ENCODE peak calls at places on chromosome 16, in seven cellular contexts. One of them, this sample, is unnamed.

GRCh38 chr16:67165121-67166034 is 833 bp downstream of the HSF4 start:
- DNase-seq in activated CD4-positive, alpha-beta T cell treated with anti-CD3 and anti-CD28 coated beads for 36 hours: peak; percentile 39
- DNase-seq in hypothalamus: no peak
- DNase-seq in activated T-helper 1 cell treated with anti-CD3 and anti-CD28 coated beads, Interleukin-2, amount 50 U/mL, for 16 hours: no peak
- DNase-seq in tibial nerve: no peak
- DNase-seq in activated naive CD4-positive, alpha-beta T cell: no peak
- DNase-seq in hippocampal formation: no peak
- DNase-seq in this sample: no peak

GRCh38 chr16:66205287-66206167 is 161.0 kb upstream of the CDH5 start:
- DNase-seq in hippocampal formation: no peak
- DNase-seq in hypothalamus: no peak
- DNase-seq in tibial nerve: no peak
- DNase-seq in activated CD4-positive, alpha-beta T cell treated with anti-CD3 and anti-CD28 coated beads for 36 hours: no peak
- DNase-seq in activated naive CD4-positive, alpha-beta T cell: no peak
- DNase-seq in activated T-helper 1 cell treated with anti-CD3 and anti-CD28 coated beads, Interleukin-2, amount 50 U/mL, for 16 hours: no peak
- DNase-seq in this sample: no peak

GRCh38 chr16:82504811-82505210 is 122.0 kb upstream of the CDH13 start:
- DNase-seq in hippocampal formation: no peak
- DNase-seq in activated naive CD4-positive, alpha-beta T cell: no peak
- DNase-seq in hypothalamus: no peak
- DNase-seq in activated T-helper 1 cell treated with anti-CD3 and anti-CD28 coated beads, Interleukin-2, amount 50 U/mL, for 16 hours: no peak
- DNase-seq in activated CD4-positive, alpha-beta T cell treated with anti-CD3 and anti-CD28 coated beads for 36 hours: no peak
- DNase-seq in tibial nerve: no peak
- DNase-seq in this sample: no peak

GRCh38 chr16:68081796-68082567 is 3.2 kb upstream of the NFATC3 start:
- DNase-seq in hippocampal formation: no peak
- DNase-seq in activated T-helper 1 cell treated with anti-CD3 and anti-CD28 coated beads, Interleukin-2, amount 50 U/mL, for 16 hours: no peak
- DNase-seq in hypothalamus: no peak
- DNase-seq in tibial nerve: no peak
- DNase-seq in activated naive CD4-positive, alpha-beta T cell: no peak
- DNase-seq in activated CD4-positive, alpha-beta T cell treated with anti-CD3 and anti-CD28 coated beads for 36 hours: peak; percentile 66
- DNase-seq in this sample: no peak

GRCh38 chr16:4091638-4092037 is 24.6 kb downstream of the ADCY9 start:
- DNase-seq in hippocampal formation: no peak
- DNase-seq in tibial nerve: no peak
- DNase-seq in activated CD4-positive, alpha-beta T cell treated with anti-CD3 and anti-CD28 coated beads for 36 hours: no peak
- DNase-seq in activated naive CD4-positive, alpha-beta T cell: no peak
- DNase-seq in hypothalamus: no peak
- DNase-seq in activated T-helper 1 cell treated with anti-CD3 and anti-CD28 coated beads, Interleukin-2, amount 50 U/mL, for 16 hours: no peak
- DNase-seq in this sample: no peak

GRCh38 chr16:4298761-4299522 is 16.9 kb upstream of the GLIS2 start:
- DNase-seq in activated naive CD4-positive, alpha-beta T cell: no peak
- DNase-seq in tibial nerve: no peak
- DNase-seq in hippocampal formation: no peak
- DNase-seq in activated CD4-positive, alpha-beta T cell treated with anti-CD3 and anti-CD28 coated beads for 36 hours: no peak
- DNase-seq in activated T-helper 1 cell treated with anti-CD3 and anti-CD28 coated beads, Interleukin-2, amount 50 U/mL, for 16 hours: no peak
- DNase-seq in hypothalamus: peak; percentile 22
- DNase-seq in this sample: peak; percentile 24

GRCh38 chr16:79298476-79299153 is 301.9 kb downstream of the MAF start:
- DNase-seq in hypothalamus: no peak
- DNase-seq in activated CD4-positive, alpha-beta T cell treated with anti-CD3 and anti-CD28 coated beads for 36 hours: no peak
- DNase-seq in tibial nerve: no peak
- DNase-seq in activated naive CD4-positive, alpha-beta T cell: no peak
- DNase-seq in activated T-helper 1 cell treated with anti-CD3 and anti-CD28 coated beads, Interleukin-2, amount 50 U/mL, for 16 hours: no peak
- DNase-seq in hippocampal formation: no peak
- DNase-seq in this sample: no peak

GRCh38 chr16:21991621-21992020 is 9.3 kb downstream of the PDZD9 start:
- DNase-seq in hippocampal formation: no peak
- DNase-seq in activated CD4-positive, alpha-beta T cell treated with anti-CD3 and anti-CD28 coated beads for 36 hours: no peak
- DNase-seq in activated T-helper 1 cell treated with anti-CD3 and anti-CD28 coated beads, Interleukin-2, amount 50 U/mL, for 16 hours: no peak
- DNase-seq in tibial nerve: no peak
- DNase-seq in activated naive CD4-positive, alpha-beta T cell: no peak
- DNase-seq in hypothalamus: no peak
- DNase-seq in this sample: no peak

GRCh38 chr16:28543072-28543471 is 4.3 kb upstream of the NUPR1 start:
- DNase-seq in activated CD4-positive, alpha-beta T cell treated with anti-CD3 and anti-CD28 coated beads for 36 hours: no peak
- DNase-seq in hypothalamus: peak; percentile 10
- DNase-seq in hippocampal formation: peak; percentile 12
- DNase-seq in activated naive CD4-positive, alpha-beta T cell: no peak
- DNase-seq in tibial nerve: no peak
- DNase-seq in activated T-helper 1 cell treated with anti-CD3 and anti-CD28 coated beads, Interleukin-2, amount 50 U/mL, for 16 hours: no peak
- DNase-seq in this sample: no peak

GRCh38 chr16:24728891-24729242 is 584 bp upstream of the TNRC6A start:
- DNase-seq in hippocampal formation: no peak
- DNase-seq in activated CD4-positive, alpha-beta T cell treated with anti-CD3 and anti-CD28 coated beads for 36 hours: no peak
- DNase-seq in activated T-helper 1 cell treated with anti-CD3 and anti-CD28 coated beads, Interleukin-2, amount 50 U/mL, for 16 hours: no peak
- DNase-seq in tibial nerve: no peak
- DNase-seq in activated naive CD4-positive, alpha-beta T cell: no peak
- DNase-seq in hypothalamus: no peak
- DNase-seq in this sample: no peak

GRCh38 chr16:80733366-80733901 is 71.0 kb downstream of the CDYL2 start:
- DNase-seq in activated T-helper 1 cell treated with anti-CD3 and anti-CD28 coated beads, Interleukin-2, amount 50 U/mL, for 16 hours: no peak
- DNase-seq in activated naive CD4-positive, alpha-beta T cell: no peak
- DNase-seq in hippocampal formation: no peak
- DNase-seq in activated CD4-positive, alpha-beta T cell treated with anti-CD3 and anti-CD28 coated beads for 36 hours: no peak
- DNase-seq in hypothalamus: no peak
- DNase-seq in tibial nerve: no peak
- DNase-seq in this sample: no peak

GRCh38 chr16:19582050-19582784 is 26.7 kb downstream of the VPS35L start:
- DNase-seq in hippocampal formation: no peak
- DNase-seq in tibial nerve: no peak
- DNase-seq in hypothalamus: no peak
- DNase-seq in activated T-helper 1 cell treated with anti-CD3 and anti-CD28 coated beads, Interleukin-2, amount 50 U/mL, for 16 hours: no peak
- DNase-seq in activated naive CD4-positive, alpha-beta T cell: no peak
- DNase-seq in activated CD4-positive, alpha-beta T cell treated with anti-CD3 and anti-CD28 coated beads for 36 hours: no peak
- DNase-seq in this sample: no peak

GRCh38 chr16:50667497-50668367 is 13.4 kb downstream of the SNX20 start:
- DNase-seq in hippocampal formation: no peak
- DNase-seq in activated T-helper 1 cell treated with anti-CD3 and anti-CD28 coated beads, Interleukin-2, amount 50 U/mL, for 16 hours: no peak
- DNase-seq in hypothalamus: no peak
- DNase-seq in activated naive CD4-positive, alpha-beta T cell: no peak
- DNase-seq in activated CD4-positive, alpha-beta T cell treated with anti-CD3 and anti-CD28 coated beads for 36 hours: peak; percentile 32
- DNase-seq in tibial nerve: no peak
- DNase-seq in this sample: no peak

GRCh38 chr16:27291722-27292240 is 22.0 kb upstream of the IL4R start:
- DNase-seq in hypothalamus: no peak
- DNase-seq in tibial nerve: no peak
- DNase-seq in activated T-helper 1 cell treated with anti-CD3 and anti-CD28 coated beads, Interleukin-2, amount 50 U/mL, for 16 hours: no peak
- DNase-seq in hippocampal formation: no peak
- DNase-seq in activated naive CD4-positive, alpha-beta T cell: no peak
- DNase-seq in activated CD4-positive, alpha-beta T cell treated with anti-CD3 and anti-CD28 coated beads for 36 hours: no peak
- DNase-seq in this sample: no peak

GRCh38 chr16:78522327-78522726 is 422.9 kb downstream of the WWOX start:
- DNase-seq in hypothalamus: no peak
- DNase-seq in activated T-helper 1 cell treated with anti-CD3 and anti-CD28 coated beads, Interleukin-2, amount 50 U/mL, for 16 hours: no peak
- DNase-seq in activated naive CD4-positive, alpha-beta T cell: no peak
- DNase-seq in tibial nerve: no peak
- DNase-seq in hippocampal formation: no peak
- DNase-seq in activated CD4-positive, alpha-beta T cell treated with anti-CD3 and anti-CD28 coated beads for 36 hours: no peak
- DNase-seq in this sample: no peak

GRCh38 chr16:49617016-49617569 is 238.8 kb downstream of the ZNF423 start:
- DNase-seq in hypothalamus: no peak
- DNase-seq in tibial nerve: no peak
- DNase-seq in hippocampal formation: no peak
- DNase-seq in activated CD4-positive, alpha-beta T cell treated with anti-CD3 and anti-CD28 coated beads for 36 hours: no peak
- DNase-seq in activated T-helper 1 cell treated with anti-CD3 and anti-CD28 coated beads, Interleukin-2, amount 50 U/mL, for 16 hours: no peak
- DNase-seq in activated naive CD4-positive, alpha-beta T cell: no peak
- DNase-seq in this sample: no peak

GRCh38 chr16:50302472-50303005 is 36.2 kb downstream of the ADCY7 start:
- DNase-seq in activated CD4-positive, alpha-beta T cell treated with anti-CD3 and anti-CD28 coated beads for 36 hours: no peak
- DNase-seq in hippocampal formation: no peak
- DNase-seq in activated T-helper 1 cell treated with anti-CD3 and anti-CD28 coated beads, Interleukin-2, amount 50 U/mL, for 16 hours: no peak
- DNase-seq in activated naive CD4-positive, alpha-beta T cell: no peak
- DNase-seq in tibial nerve: no peak
- DNase-seq in hypothalamus: no peak
- DNase-seq in this sample: no peak

GRCh38 chr16:62149646-62150045 is 113.4 kb upstream of the CDH8 start:
- DNase-seq in hippocampal formation: no peak
- DNase-seq in activated naive CD4-positive, alpha-beta T cell: no peak
- DNase-seq in activated T-helper 1 cell treated with anti-CD3 and anti-CD28 coated beads, Interleukin-2, amount 50 U/mL, for 16 hours: no peak
- DNase-seq in tibial nerve: no peak
- DNase-seq in activated CD4-positive, alpha-beta T cell treated with anti-CD3 and anti-CD28 coated beads for 36 hours: no peak
- DNase-seq in hypothalamus: no peak
- DNase-seq in this sample: no peak

GRCh38 chr16:12171206-12171605 is 194.7 kb downstream of the SNX29 start:
- DNase-seq in activated T-helper 1 cell treated with anti-CD3 and anti-CD28 coated beads, Interleukin-2, amount 50 U/mL, for 16 hours: no peak
- DNase-seq in hypothalamus: no peak
- DNase-seq in tibial nerve: no peak
- DNase-seq in hippocampal formation: no peak
- DNase-seq in activated naive CD4-positive, alpha-beta T cell: no peak
- DNase-seq in activated CD4-positive, alpha-beta T cell treated with anti-CD3 and anti-CD28 coated beads for 36 hours: no peak
- DNase-seq in this sample: no peak

GRCh38 chr16:30921748-30922419 is 1.5 kb upstream of the FBXL19 start:
- DNase-seq in activated CD4-positive, alpha-beta T cell treated with anti-CD3 and anti-CD28 coated beads for 36 hours: peak; percentile 94
- DNase-seq in hippocampal formation: peak; percentile 79
- DNase-seq in tibial nerve: peak; percentile 73
- DNase-seq in activated T-helper 1 cell treated with anti-CD3 and anti-CD28 coated beads, Interleukin-2, amount 50 U/mL, for 16 hours: peak; percentile 78
- DNase-seq in activated naive CD4-positive, alpha-beta T cell: peak; percentile 83
- DNase-seq in hypothalamus: peak; percentile 85
- DNase-seq in this sample: peak; percentile 75

GRCh38 chr16:4404247-4404966 is 12.0 kb downstream of the CORO7 start:
- DNase-seq in activated T-helper 1 cell treated with anti-CD3 and anti-CD28 coated beads, Interleukin-2, amount 50 U/mL, for 16 hours: no peak
- DNase-seq in activated naive CD4-positive, alpha-beta T cell: no peak
- DNase-seq in activated CD4-positive, alpha-beta T cell treated with anti-CD3 and anti-CD28 coated beads for 36 hours: peak; percentile 73
- DNase-seq in tibial nerve: no peak
- DNase-seq in hippocampal formation: no peak
- DNase-seq in hypothalamus: no peak
- DNase-seq in this sample: no peak

GRCh38 chr16:85082553-85083050 is 29.7 kb downstream of the CIBAR2 start:
- DNase-seq in hippocampal formation: no peak
- DNase-seq in activated naive CD4-positive, alpha-beta T cell: no peak
- DNase-seq in hypothalamus: no peak
- DNase-seq in activated CD4-positive, alpha-beta T cell treated with anti-CD3 and anti-CD28 coated beads for 36 hours: no peak
- DNase-seq in activated T-helper 1 cell treated with anti-CD3 and anti-CD28 coated beads, Interleukin-2, amount 50 U/mL, for 16 hours: no peak
- DNase-seq in tibial nerve: no peak
- DNase-seq in this sample: no peak

GRCh38 chr16:65114527-65114926 is 7.3 kb downstream of the CDH11 start:
- DNase-seq in hypothalamus: no peak
- DNase-seq in tibial nerve: no peak
- DNase-seq in activated naive CD4-positive, alpha-beta T cell: no peak
- DNase-seq in activated CD4-positive, alpha-beta T cell treated with anti-CD3 and anti-CD28 coated beads for 36 hours: no peak
- DNase-seq in activated T-helper 1 cell treated with anti-CD3 and anti-CD28 coated beads, Interleukin-2, amount 50 U/mL, for 16 hours: no peak
- DNase-seq in hippocampal formation: no peak
- DNase-seq in this sample: no peak

GRCh38 chr16:66752379-66752778 is 970 bp upstream of the DYNC1LI2 start:
- DNase-seq in activated naive CD4-positive, alpha-beta T cell: no peak
- DNase-seq in hippocampal formation: no peak
- DNase-seq in activated CD4-positive, alpha-beta T cell treated with anti-CD3 and anti-CD28 coated beads for 36 hours: no peak
- DNase-seq in activated T-helper 1 cell treated with anti-CD3 and anti-CD28 coated beads, Interleukin-2, amount 50 U/mL, for 16 hours: no peak
- DNase-seq in hypothalamus: no peak
- DNase-seq in tibial nerve: no peak
- DNase-seq in this sample: no peak

GRCh38 chr16:23324727-23325126 is 22.6 kb downstream of the SCNN1B start:
- DNase-seq in tibial nerve: no peak
- DNase-seq in hypothalamus: no peak
- DNase-seq in activated naive CD4-positive, alpha-beta T cell: no peak
- DNase-seq in hippocampal formation: no peak
- DNase-seq in activated CD4-positive, alpha-beta T cell treated with anti-CD3 and anti-CD28 coated beads for 36 hours: no peak
- DNase-seq in activated T-helper 1 cell treated with anti-CD3 and anti-CD28 coated beads, Interleukin-2, amount 50 U/mL, for 16 hours: no peak
- DNase-seq in this sample: no peak

GRCh38 chr16:17939723-17940122 is 396.8 kb downstream of the NPIPA8 start:
- DNase-seq in hypothalamus: no peak
- DNase-seq in activated naive CD4-positive, alpha-beta T cell: no peak
- DNase-seq in activated T-helper 1 cell treated with anti-CD3 and anti-CD28 coated beads, Interleukin-2, amount 50 U/mL, for 16 hours: no peak
- DNase-seq in tibial nerve: no peak
- DNase-seq in activated CD4-positive, alpha-beta T cell treated with anti-CD3 and anti-CD28 coated beads for 36 hours: no peak
- DNase-seq in hippocampal formation: no peak
- DNase-seq in this sample: no peak

GRCh38 chr16:88566158-88566557 is 4.0 kb upstream of the ZC3H18 start:
- DNase-seq in hippocampal formation: no peak
- DNase-seq in activated T-helper 1 cell treated with anti-CD3 and anti-CD28 coated beads, Interleukin-2, amount 50 U/mL, for 16 hours: peak; percentile 30
- DNase-seq in activated CD4-positive, alpha-beta T cell treated with anti-CD3 and anti-CD28 coated beads for 36 hours: peak; percentile 90
- DNase-seq in activated naive CD4-positive, alpha-beta T cell: no peak
- DNase-seq in tibial nerve: no peak
- DNase-seq in hypothalamus: peak; percentile 26
- DNase-seq in this sample: peak; percentile 22

GRCh38 chr16:67533024-67533560 is 4.5 kb downstream of the RIPOR1 start:
- DNase-seq in activated CD4-positive, alpha-beta T cell treated with anti-CD3 and anti-CD28 coated beads for 36 hours: no peak
- DNase-seq in activated naive CD4-positive, alpha-beta T cell: no peak
- DNase-seq in tibial nerve: no peak
- DNase-seq in activated T-helper 1 cell treated with anti-CD3 and anti-CD28 coated beads, Interleukin-2, amount 50 U/mL, for 16 hours: no peak
- DNase-seq in hypothalamus: no peak
- DNase-seq in hippocampal formation: no peak
- DNase-seq in this sample: no peak

GRCh38 chr16:19380316-19380715 is 37.4 kb upstream of the TMC5 start:
- DNase-seq in hypothalamus: no peak
- DNase-seq in activated T-helper 1 cell treated with anti-CD3 and anti-CD28 coated beads, Interleukin-2, amount 50 U/mL, for 16 hours: no peak
- DNase-seq in tibial nerve: no peak
- DNase-seq in hippocampal formation: no peak
- DNase-seq in activated naive CD4-positive, alpha-beta T cell: no peak
- DNase-seq in activated CD4-positive, alpha-beta T cell treated with anti-CD3 and anti-CD28 coated beads for 36 hours: peak; percentile 5
- DNase-seq in this sample: no peak

GRCh38 chr16:12308060-12308459 is 331.5 kb downstream of the SNX29 start:
- DNase-seq in activated CD4-positive, alpha-beta T cell treated with anti-CD3 and anti-CD28 coated beads for 36 hours: no peak
- DNase-seq in activated naive CD4-positive, alpha-beta T cell: no peak
- DNase-seq in tibial nerve: no peak
- DNase-seq in hippocampal formation: no peak
- DNase-seq in hypothalamus: no peak
- DNase-seq in activated T-helper 1 cell treated with anti-CD3 and anti-CD28 coated beads, Interleukin-2, amount 50 U/mL, for 16 hours: no peak
- DNase-seq in this sample: no peak

GRCh38 chr16:89166696-89167424 is 4.7 kb upstream of the CDH15 start:
- DNase-seq in hippocampal formation: no peak
- DNase-seq in activated CD4-positive, alpha-beta T cell treated with anti-CD3 and anti-CD28 coated beads for 36 hours: no peak
- DNase-seq in hypothalamus: no peak
- DNase-seq in activated naive CD4-positive, alpha-beta T cell: no peak
- DNase-seq in tibial nerve: no peak
- DNase-seq in activated T-helper 1 cell treated with anti-CD3 and anti-CD28 coated beads, Interleukin-2, amount 50 U/mL, for 16 hours: no peak
- DNase-seq in this sample: no peak

GRCh38 chr16:4370570-4371480 is 823 bp upstream of the VASN start:
- DNase-seq in activated CD4-positive, alpha-beta T cell treated with anti-CD3 and anti-CD28 coated beads for 36 hours: no peak
- DNase-seq in activated T-helper 1 cell treated with anti-CD3 and anti-CD28 coated beads, Interleukin-2, amount 50 U/mL, for 16 hours: no peak
- DNase-seq in hypothalamus: no peak
- DNase-seq in hippocampal formation: peak; percentile 24
- DNase-seq in tibial nerve: peak; percentile 71
- DNase-seq in activated naive CD4-positive, alpha-beta T cell: no peak
- DNase-seq in this sample: no peak

GRCh38 chr16:80058236-80058635 is 457.7 kb upstream of the MAF start:
- DNase-seq in hypothalamus: peak; percentile 11
- DNase-seq in activated naive CD4-positive, alpha-beta T cell: no peak
- DNase-seq in activated CD4-positive, alpha-beta T cell treated with anti-CD3 and anti-CD28 coated beads for 36 hours: no peak
- DNase-seq in tibial nerve: peak; percentile 19
- DNase-seq in hippocampal formation: no peak
- DNase-seq in activated T-helper 1 cell treated with anti-CD3 and anti-CD28 coated beads, Interleukin-2, amount 50 U/mL, for 16 hours: no peak
- DNase-seq in this sample: no peak

GRCh38 chr16:81018496-81018895 is 11.5 kb downstream of the CENPN start:
- DNase-seq in hypothalamus: peak; percentile 12
- DNase-seq in activated T-helper 1 cell treated with anti-CD3 and anti-CD28 coated beads, Interleukin-2, amount 50 U/mL, for 16 hours: no peak
- DNase-seq in hippocampal formation: peak; percentile 74
- DNase-seq in tibial nerve: no peak
- DNase-seq in activated naive CD4-positive, alpha-beta T cell: no peak
- DNase-seq in activated CD4-positive, alpha-beta T cell treated with anti-CD3 and anti-CD28 coated beads for 36 hours: no peak
- DNase-seq in this sample: no peak

GRCh38 chr16:1884155-1884760 is 12.3 kb upstream of the MEIOB start:
- DNase-seq in activated T-helper 1 cell treated with anti-CD3 and anti-CD28 coated beads, Interleukin-2, amount 50 U/mL, for 16 hours: no peak
- DNase-seq in activated CD4-positive, alpha-beta T cell treated with anti-CD3 and anti-CD28 coated beads for 36 hours: peak; percentile 27
- DNase-seq in tibial nerve: no peak
- DNase-seq in hypothalamus: no peak
- DNase-seq in activated naive CD4-positive, alpha-beta T cell: no peak
- DNase-seq in hippocampal formation: no peak
- DNase-seq in this sample: no peak

This sample was measured in GOT3.